ENCODE peak calls at places on chromosomes 4 and X, in nine cellular contexts. F is uterus, Z is Panc1, B is OCI-LY7, X is esophagus squamous epithelium, G is fibroblast of lung, L is IMR-90, Q is suprapubic skin, V is heart right ventricle. N is an unnamed sample.

GRCh38 chr4:77043507-77044131 is 32.2 kb downstream of the CCNI start:
- DNase-seq in F (peak; percentile 53), Z (no peak), B (no peak), X (no peak), G (no peak), L (peak; percentile 42), Q (no peak), V (no peak), N (no peak)

GRCh38 chr4:84470204-84470785 is 28.8 kb downstream of the NKX6-1 start:
- DNase-seq in F (no peak), Z (no peak), B (peak; percentile 1), X (no peak), G (no peak), L (no peak), Q (no peak), V (no peak), N (no peak)

GRCh38 chr4:179941911-179942310 is 2301.3 kb upstream of the TENM3 start:
- DNase-seq in F (no peak), Z (no peak), B (no peak), X (no peak), G (peak; percentile 2), L (no peak), Q (no peak), V (no peak), N (no peak)

GRCh38 chr4:56786955-56787354 is 34.5 kb downstream of the SPINK2 start:
- DNase-seq in F (peak; percentile 77), Z (no peak), B (no peak), X (no peak), G (peak; percentile 95), L (peak; percentile 96), Q (no peak), V (peak; percentile 66), N (peak; percentile 71)

GRCh38 chrX:150581093-150581775 is 12.8 kb downstream of the MTM1 start:
- DNase-seq in F (no peak), Z (no peak), B (no peak), X (no peak), G (peak; percentile 81), L (peak; percentile 83), Q (no peak), V (no peak), N (no peak)

GRCh38 chr4:122458625-122459024 is 2.1 kb upstream of the IL2 start:
- DNase-seq in F (no peak), Z (peak; percentile 2), B (no peak), X (no peak), G (peak; percentile 45), L (peak; percentile 17), Q (no peak), V (no peak), N (no peak)

GRCh38 chr4:57020467-57021101 is 41.9 kb downstream of the POLR2B start:
- DNase-seq in F (no peak), Z (no peak), B (no peak), X (no peak), G (peak; percentile 88), L (peak; percentile 94), Q (no peak), V (no peak), N (no peak)

GRCh38 chrX:121109986-121110385 is 62.6 kb downstream of the GLUD2 start:
- DNase-seq in F (no peak), Z (no peak), B (no peak), X (no peak), G (no peak), L (no peak), Q (no peak), V (no peak), N (no peak)

GRCh38 chr4:124757121-124757520 is 44.6 kb upstream of the ANKRD50 start:
- DNase-seq in F (no peak), Z (no peak), B (no peak), X (no peak), G (peak; percentile 19), L (peak; percentile 67), Q (no peak), V (no peak), N (no peak)

GRCh38 chr4:125317526-125317880 is 2.7 kb downstream of the FAT4 start:
- DNase-seq in F (peak; percentile 43), Z (no peak), B (no peak), X (no peak), G (peak; percentile 55), L (peak; percentile 54), Q (no peak), V (peak; percentile 22), N (no peak)

GRCh38 chr4:139368990-139369389 is 66.7 kb upstream of the NDUFC1 start:
- DNase-seq in F (no peak), Z (no peak), B (no peak), X (no peak), G (peak; percentile 61), L (no peak), Q (no peak), V (no peak), N (no peak)

GRCh38 chrX:84248226-84248625 is 60.2 kb upstream of the RPS6KA6 start:
- DNase-seq in F (no peak), Z (no peak), B (no peak), X (no peak), G (peak; percentile 80), L (peak; percentile 79), Q (no peak), V (no peak), N (no peak)

GRCh38 chr4:186591651-186592050 is 36.3 kb upstream of the MTNR1A start:
- DNase-seq in F (no peak), Z (no peak), B (no peak), X (no peak), G (no peak), L (no peak), Q (no peak), V (no peak), N (no peak)

DNA sequence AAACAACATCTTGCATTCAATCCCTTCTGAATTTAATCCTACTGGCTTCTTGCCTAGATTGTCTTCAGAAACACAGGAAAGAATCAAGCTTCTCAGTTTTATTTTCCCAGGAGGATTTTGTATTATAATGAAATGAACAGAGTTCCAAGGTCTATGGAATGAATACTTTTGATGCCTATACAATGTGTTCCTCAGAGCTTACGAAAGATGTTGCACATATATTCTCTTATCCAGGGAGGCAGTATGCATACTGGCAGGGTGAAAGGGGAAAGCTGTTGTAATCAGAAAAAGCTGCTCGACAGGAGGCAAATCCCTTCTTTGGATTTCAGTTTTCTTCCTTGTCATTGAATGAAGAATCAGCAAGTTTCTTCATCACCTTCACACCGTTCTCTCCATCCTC is 8.8 kb downstream of the TMPRSS11D start:
- DNase-seq in F (no peak), Z (no peak), B (no peak), X (no peak), G (no peak), L (no peak), Q (no peak), V (no peak), N (no peak)
- H3K9me3 ChIP-seq in F (no peaks in the 10 kb centered on the region), Z (no peaks in the 10 kb centered on the region), B (no peaks in the 10 kb centered on the region), X (no peaks in the 10 kb centered on the region), G (no peaks in the 10 kb centered on the region), L (no peaks in the 10 kb centered on the region), Q (no peaks in the 10 kb centered on the region), V (no peaks in the 10 kb centered on the region), N (no peaks in the 10 kb centered on the region)

GRCh38 chrX:76550016-76550415 is 122.5 kb downstream of the MAGEE1 start:
- DNase-seq in F (no peak), Z (no peak), B (no peak), X (no peak), G (no peak), L (no peak), Q (no peak), V (no peak), N (no peak)

GRCh38 chrX:76555269-76555668 is 127.8 kb downstream of the MAGEE1 start:
- DNase-seq in F (no peak), Z (no peak), B (no peak), X (no peak), G (no peak), L (no peak), Q (no peak), V (no peak), N (no peak)

DNA sequence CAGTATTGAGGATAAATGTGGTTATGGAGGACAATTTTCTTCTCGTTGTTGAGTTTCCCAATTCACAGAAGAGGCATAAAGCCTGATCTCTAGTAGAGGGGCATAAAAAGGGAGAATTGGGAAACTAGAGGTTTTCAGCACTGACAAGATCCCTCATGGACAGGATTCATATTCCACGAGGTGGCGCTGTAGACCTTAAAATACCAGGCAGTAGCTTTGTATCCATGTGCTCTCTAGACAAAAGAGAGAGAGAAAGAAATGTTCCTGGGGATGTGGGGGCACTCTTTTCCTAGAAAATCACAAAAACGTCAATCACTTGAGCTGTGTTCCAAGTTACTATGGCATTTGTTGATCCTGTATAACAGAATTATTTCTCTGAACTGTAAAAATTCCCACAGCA is 128.3 kb downstream of the MAGEE1 start:
- DNase-seq in F (no peak), Z (no peak), B (peak; percentile 61), X (no peak), G (peak; percentile 7), L (peak; percentile 22), Q (no peak), V (no peak), N (no peak)
- TF ChIP-seq CTCF in F (no peak), Z (peak; percentile 28), B (peak; percentile 72), X (no peak), G (no peak), L (peak; percentile 7), Q (no peak), V (no peak), N (no peak)

GRCh38 chrX:2466876-2467656 is 33.7 kb downstream of the DHRSX start:
- DNase-seq in F (no peak), Z (no peak), B (no peak), X (no peak), G (no peak), L (no peak), Q (no peak), V (no peak), N (peak; percentile 58)
- H3K9me3 ChIP-seq in F (no peaks in the 10 kb centered on the region), Z (no peaks in the 10 kb centered on the region), B (no peaks in the 10 kb centered on the region), X (no peaks in the 10 kb centered on the region), G (no peaks in the 10 kb centered on the region), L (no peaks in the 10 kb centered on the region), Q (no peaks in the 10 kb centered on the region), V (no peaks in the 10 kb centered on the region), N (no peaks in the 10 kb centered on the region)

DNA sequence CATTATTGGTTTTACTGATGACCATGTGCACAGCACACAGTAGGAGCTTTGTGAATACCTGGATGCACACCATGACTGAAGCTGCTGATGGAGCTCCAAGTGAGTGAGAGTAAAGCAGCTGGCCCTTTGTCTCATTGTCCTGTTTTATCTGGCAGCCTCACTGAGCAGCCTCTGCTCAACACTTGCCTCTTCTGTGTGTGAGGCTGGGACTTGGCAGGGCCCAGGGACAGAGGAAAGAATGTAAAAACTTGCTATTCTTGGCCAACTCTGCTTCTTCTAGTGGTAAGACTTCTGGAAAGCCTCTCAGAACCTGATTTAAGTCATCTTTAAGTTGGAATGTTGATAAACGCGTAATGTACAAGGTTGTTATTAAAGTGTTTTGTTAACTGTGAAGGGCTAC is 61.4 kb downstream of the BEX1 start:
- DNase-seq in F (no peak), Z (no peak), B (no peak), X (no peak), G (peak; percentile 54), L (no peak), Q (no peak), V (no peak), N (no peak)
- TF ChIP-seq CTCF in F (no peak), Z (no peak), B (no peak), X (no peak), G (no peak), L (no peak), Q (no peak), V (no peak), N (no peak)

N was measured in Peyer's patch.